ENCODE peak calls at places on chromosomes 16 and 17, in five cellular contexts. S is PC-3, V is MM.1S, K is HCT116, E is neural progenitor cell. T is an unnamed sample. For H3K36me3 and H3K4me1, the result is how much of the 10 kb centered on the place peaks cover.

GRCh38 chr17:30274887-30275286 is 16.9 kb downstream of the BLMH start:
- DNase-seq in S (no peak), V (no peak), K (no peak), E (no peak), T (no peak)

GRCh38 chr17:7313028-7313889 is 1.9 kb downstream of the GPS2 start:
- DNase-seq in S (peak), V (no peak), K (no peak), E (no peak), T (peak)

GRCh38 chr16:88966986-88967799 is 9.8 kb downstream of the CBFA2T3 start:
- DNase-seq in S (no peak), V (no peak), K (no peak), E (no peak), T (peak)

GRCh38 chr16:85460252-85460982 is 152.7 kb upstream of the GSE1 start:
- DNase-seq in S (no peak), V (no peak), K (no peak), E (no peak), T (no peak)

GRCh38 chr17:49557204-49558024 is 18.3 kb upstream of the NXPH3 start:
- DNase-seq in S (peak), V (peak), K (peak), E (peak), T (peak)

GRCh38 chr17:36463916-36464764 is 22.3 kb upstream of the ZNHIT3 start:
- DNase-seq in S (peak), V (peak), K (peak), E (peak), T (no peak)

GRCh38 chr16:1146409-1146808 is 6.5 kb upstream of the CACNA1H start:
- DNase-seq in S (no peak), V (no peak), K (no peak), E (peak), T (peak)

GRCh38 chr17:82863646-82863940 is 23.8 kb upstream of the ZNF750 start:
- DNase-seq in S (no peak), V (no peak), K (no peak), E (no peak), T (no peak)

GRCh38 chr16:1706386-1707192 is 594 bp downstream of the MAPK8IP3 start:
- DNase-seq in S (no peak), V (no peak), K (no peak), E (peak), T (peak)

GRCh38 chr16:1667271-1667670 is 10.8 kb upstream of the JPT2 start:
- DNase-seq in S (no peak), V (no peak), K (no peak), E (no peak), T (no peak)

GRCh38 chr17:81221842-81222619 is 734 bp downstream of the CEP131 start:
- DNase-seq in S (no peak), V (no peak), K (no peak), E (peak), T (no peak)

GRCh38 chr16:86065711-86066110 is 166.7 kb downstream of the IRF8 start:
- DNase-seq in S (no peak), V (no peak), K (no peak), E (no peak), T (no peak)

GRCh38 chr17:31903401-31903800 is 1.9 kb upstream of the UTP6 start:
- DNase-seq in S (no peak), V (no peak), K (no peak), E (no peak), T (no peak)

GRCh38 chr17:42111901-42112551 is 488 bp downstream of the DHX58 start:
- DNase-seq in S (no peak), V (no peak), K (no peak), E (no peak), T (no peak)

GRCh38 chr16:67666538-67667433 is at the start of the genes C16orf86 and ENKD1:
- DNase-seq in S (peak), V (peak), K (peak), E (peak), T (peak)

GRCh38 chr17:45320931-45321461 is 4.2 kb upstream of the MAP3K14 start:
- DNase-seq in S (peak), V (no peak), K (peak), E (no peak), T (no peak)

GRCh38 chr16:54503436-54503835 is 216.8 kb upstream of the IRX3 start:
- DNase-seq in S (no peak), V (no peak), K (no peak), E (no peak), T (no peak)

GRCh38 chr16:48517493-48517892 is 92.5 kb downstream of the N4BP1 start:
- DNase-seq in S (no peak), V (no peak), K (no peak), E (no peak), T (no peak)

GRCh38 chr16:1989209-1989825 is 453 bp upstream of the SYNGR3 start:
- DNase-seq in S (no peak), V (no peak), K (no peak), E (peak), T (no peak)

GRCh38 chr17:81473019-81473418 is 39.6 kb downstream of the ACTG1 start:
- DNase-seq in S (no peak), V (no peak), K (no peak), E (no peak), T (no peak)

GRCh38 chr16:81204794-81205680 is 33.5 kb upstream of the BCO1 start:
- DNase-seq in S (peak), V (peak), K (peak), E (peak), T (peak)

GRCh38 chr16:29809850-29810698 is 1.9 kb upstream of the PRRT2 start:
- DNase-seq in S (peak), V (no peak), K (no peak), E (peak), T (peak)

GRCh38 chr16:84032458-84033178 is 10.0 kb downstream of the SLC38A8 start:
- DNase-seq in S (no peak), V (no peak), K (no peak), E (peak), T (no peak)

GRCh38 chr17:19727466-19728113 is 11.2 kb upstream of the SLC47A2 start:
- DNase-seq in S (no peak), V (no peak), K (no peak), E (no peak), T (no peak)

GRCh38 chr16:4935231-4935855 is 1.6 kb downstream of the PPL start:
- DNase-seq in S (no peak), V (no peak), K (no peak), E (no peak), T (no peak)

GRCh38 chr16:57618306-57619132 is 9.9 kb upstream of the ADGRG1 start:
- DNase-seq in S (peak), V (no peak), K (no peak), E (no peak), T (no peak)

GRCh38 chr17:61981323-61981722 is 53.5 kb upstream of the INTS2 start:
- DNase-seq in S (peak), V (no peak), K (no peak), E (no peak), T (no peak)

GRCh38 chr17:13003927-13004326 is 13.9 kb downstream of the ELAC2 start:
- DNase-seq in S (no peak), V (no peak), K (no peak), E (no peak), T (no peak)

GRCh38 chr17:13003454-13003851 is 14.4 kb downstream of the ELAC2 start:
- DNase-seq in S (no peak), V (no peak), K (no peak), E (no peak), T (no peak)

GRCh38 chr17:13002761-13003453 is 14.9 kb downstream of the ELAC2 start:
- DNase-seq in S (peak), V (peak), K (peak), E (peak), T (peak)

GRCh38 chr17:13000561-13000960 is 17.3 kb downstream of the ELAC2 start:
- DNase-seq in S (no peak), V (no peak), K (no peak), E (no peak), T (no peak)

GRCh38 chr17:13001991-13002615 is 15.7 kb downstream of the ELAC2 start:
- DNase-seq in S (no peak), V (no peak), K (no peak), E (no peak), T (no peak)
- H3K36me3 ChIP-seq in S (half or more), V (under half), K (half or more), E (under half), T (half or more)

GRCh38 chr16:11794991-11795886 is 1.8 kb downstream of the ZC3H7A start:
- DNase-seq in S (no peak), V (no peak), K (no peak), E (no peak), T (no peak)
- TF ChIP-seq EZH2phosphoT487 in S (no peak), V (no peak), K (no peak), E (no peak), T (no peak)

GRCh38 chr16:11684231-11685025 is 16.2 kb downstream of the SNN start:
- DNase-seq in S (no peak), V (peak), K (no peak), E (no peak), T (peak)
- H3K4me1 ChIP-seq in S (under half), V (half or more), K (under half), E (under half), T (half or more)

GRCh38 chr17:1368588-1368987 is 31.4 kb downstream of the YWHAE start:
- DNase-seq in S (no peak), V (no peak), K (no peak), E (no peak), T (no peak)
- H3K36me3 ChIP-seq in S (under half), V (under half), K (under half), E (under half), T (half or more)

GRCh38 chr16:11057696-11058345 is 113.5 kb downstream of the CLEC16A start:
- DNase-seq in S (no peak), V (no peak), K (no peak), E (no peak), T (no peak)
- TF ChIP-seq EZH2phosphoT487 in S (no peak), V (no peak), K (no peak), E (no peak), T (no peak)

GRCh38 chr16:61820820-61821219 is 215.4 kb downstream of the CDH8 start:
- DNase-seq in S (peak), V (no peak), K (no peak), E (no peak), T (no peak)
- H3K4me1 ChIP-seq in S (under half), V (under half), K (under half), E (under half), T (under half)